ENCODE peak calls at places on chromosomes 13 and 19, in six cellular contexts. I, V, O, C, N and G are unnamed samples.

GRCh38 chr13:51534075-51534817 is 50.0 kb upstream of the WDFY2 start:
- DNase-seq in I (no peak), V (peak), O (no peak), C (peak), N (peak), G (no peak)

GRCh38 chr19:41095703-41096102 is 7.5 kb downstream of the CYP2A13 start:
- DNase-seq in I (no peak), V (no peak), O (no peak), C (no peak), N (no peak), G (no peak)

GRCh38 chr19:18999896-19000620 is 33.3 kb downstream of the SUGP2 start:
- DNase-seq in I (no peak), V (no peak), O (no peak), C (no peak), N (no peak), G (no peak)

GRCh38 chr19:947707-948533 is 22.1 kb downstream of the ARID3A start:
- DNase-seq in I (no peak), V (peak), O (peak), C (peak), N (peak), G (peak)

GRCh38 chr13:70889163-70889562 is 780.9 kb upstream of the KLHL1 start:
- DNase-seq in I (no peak), V (no peak), O (no peak), C (no peak), N (no peak), G (no peak)

GRCh38 chr13:26219726-26220125 is 2.4 kb downstream of the RNF6 start:
- DNase-seq in I (no peak), V (no peak), O (no peak), C (no peak), N (no peak), G (no peak)

GRCh38 chr13:74424455-74424854 is 290.3 kb upstream of the KLF12 start:
- DNase-seq in I (no peak), V (no peak), O (no peak), C (no peak), N (no peak), G (no peak)

GRCh38 chr13:37306778-37307544 is 201.5 kb upstream of the CSNK1A1L start:
- DNase-seq in I (no peak), V (no peak), O (no peak), C (peak), N (no peak), G (no peak)

GRCh38 chr13:107867701-107868661 is 347.4 kb downstream of the LIG4 start:
- DNase-seq in I (no peak), V (peak), O (no peak), C (no peak), N (no peak), G (no peak)

GRCh38 chr13:74573654-74574053 is 439.4 kb upstream of the KLF12 start:
- DNase-seq in I (no peak), V (no peak), O (no peak), C (no peak), N (no peak), G (no peak)

GRCh38 chr13:87128006-87128405 is 543.2 kb upstream of the SLITRK5 start:
- DNase-seq in I (no peak), V (no peak), O (no peak), C (no peak), N (no peak), G (no peak)

GRCh38 chr13:29581666-29582065 is 13.8 kb downstream of the SLC7A1 start:
- DNase-seq in I (no peak), V (no peak), O (no peak), C (no peak), N (no peak), G (no peak)

GRCh38 chr19:46924874-46925547 is 64.2 kb downstream of the ARHGAP35 start:
- DNase-seq in I (no peak), V (no peak), O (no peak), C (peak), N (no peak), G (no peak)

DNA sequence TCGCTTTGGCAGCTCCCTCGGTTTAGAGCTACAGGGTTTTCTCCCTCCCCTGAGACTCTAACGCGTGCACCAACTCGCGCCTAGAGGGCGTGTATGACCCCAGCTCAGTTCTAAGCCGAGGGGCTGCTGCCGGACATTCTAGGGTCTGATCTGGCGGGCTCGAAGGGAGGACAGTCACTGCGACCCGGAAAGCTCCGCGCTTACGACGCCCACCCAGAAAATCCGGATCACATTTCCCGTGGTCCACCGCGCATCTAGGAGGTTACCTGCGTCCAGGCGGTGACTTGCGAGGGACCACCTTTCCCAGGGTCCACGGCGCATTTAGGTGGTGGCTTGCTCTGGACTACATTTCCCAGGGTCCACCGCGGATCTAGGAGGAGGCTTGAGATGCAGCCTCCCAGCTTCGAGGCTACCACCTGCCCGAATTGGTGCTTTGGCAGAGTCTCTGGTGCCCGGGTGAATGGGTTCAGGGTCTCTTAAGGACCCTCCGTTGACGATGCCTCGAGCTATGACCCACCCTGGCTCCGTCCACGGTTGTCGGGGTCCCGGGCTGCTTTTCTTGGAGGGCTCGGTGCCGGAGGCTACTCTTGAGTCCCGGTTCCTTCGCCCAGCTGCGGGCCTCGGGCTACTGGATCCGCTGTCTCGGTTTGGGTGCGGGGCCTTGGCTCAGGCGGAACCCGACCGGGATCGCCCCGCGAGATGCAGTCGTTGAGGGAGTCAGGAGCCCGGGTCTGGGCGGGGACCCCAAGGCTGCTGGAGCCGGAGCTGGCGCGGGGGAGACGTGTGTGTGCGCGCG is 30.5 kb downstream of the ZNF146 start:
- DNase-seq in I (no peak), V (no peak), O (no peak), C (no peak), N (no peak), G (no peak)
- H3K4me3 ChIP-seq in I (peak), V (peak), O (peak), C (peak), N (peak), G (no peak)

DNA sequence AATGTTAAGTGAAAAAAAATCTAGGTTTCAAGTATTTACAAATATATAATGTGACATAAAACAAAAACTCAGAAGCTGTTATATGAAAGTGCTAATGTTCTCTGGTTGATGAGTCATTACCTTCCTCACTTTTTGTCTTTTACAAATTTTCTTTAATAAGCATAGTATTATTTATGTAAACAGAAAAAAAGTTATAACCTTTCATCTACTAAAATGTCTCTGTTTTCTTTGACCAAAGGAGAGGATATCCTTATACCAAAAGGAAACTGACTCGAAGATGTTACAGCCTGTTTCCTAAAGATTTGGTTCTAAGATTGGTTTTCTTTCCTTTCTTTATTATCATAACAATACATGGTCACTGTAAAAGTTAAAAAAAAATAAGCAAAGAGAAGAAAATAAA is 38.0 kb downstream of the RCBTB2 start:
- DNase-seq in I (no peak), V (no peak), O (no peak), C (no peak), N (no peak), G (no peak)
- TF ChIP-seq POLR2A in I (no peak), V (no peak), O (no peak), C (no peak), N (no peak), G (no peak)

GRCh38 chr13:36131931-36132297 is 732 bp upstream of the DCLK1 start:
- DNase-seq in I (peak), V (no peak), O (no peak), C (peak), N (peak), G (no peak)

GRCh38 chr13:36135876-36136275 is 4.7 kb upstream of the DCLK1 start:
- DNase-seq in I (no peak), V (no peak), O (no peak), C (no peak), N (no peak), G (no peak)

GRCh38 chr13:36131215-36131930 is at the start of gene DCLK1:
- DNase-seq in I (peak), V (peak), O (no peak), C (peak), N (peak), G (peak)

GRCh38 chr13:36134632-36135031 is 3.5 kb upstream of the DCLK1 start:
- DNase-seq in I (no peak), V (no peak), O (no peak), C (no peak), N (no peak), G (no peak)

GRCh38 chr13:36133950-36134349 is 2.8 kb upstream of the DCLK1 start:
- DNase-seq in I (no peak), V (no peak), O (no peak), C (no peak), N (no peak), G (no peak)
- H3K4me3 ChIP-seq in I (no peak), V (no peak), O (no peak), C (no peak), N (no peak), G (no peak)

GRCh38 chr19:10500247-10500592 is 2.9 kb downstream of the KEAP1 start:
- DNase-seq in I (no peak), V (no peak), O (no peak), C (no peak), N (no peak), G (no peak)

GRCh38 chr19:10503002-10503789 is at the start of gene KEAP1:
- DNase-seq in I (no peak), V (peak), O (no peak), C (no peak), N (no peak), G (no peak)

GRCh38 chr19:10499550-10500246 is 3.5 kb downstream of the KEAP1 start:
- DNase-seq in I (no peak), V (no peak), O (no peak), C (no peak), N (no peak), G (no peak)

GRCh38 chr19:10501971-10502523 is 1.1 kb downstream of the KEAP1 start:
- DNase-seq in I (peak), V (peak), O (no peak), C (peak), N (peak), G (no peak)

GRCh38 chr19:10502524-10503001 is 593 bp downstream of the KEAP1 start:
- DNase-seq in I (peak), V (peak), O (peak), C (peak), N (peak), G (peak)
- TF ChIP-seq POLR2A in I (peak), V (no peak), O (peak), C (peak), N (peak), G (peak)

GRCh38 chr13:31767175-31767900 is 28.0 kb downstream of the RXFP2 start:
- DNase-seq in I (no peak), V (no peak), O (no peak), C (no peak), N (peak), G (no peak)
- H3K4me3 ChIP-seq in I (no peak), V (no peak), O (no peak), C (no peak), N (no peak), G (no peak)